ENCODE peak calls at places on chromosomes 12 and 14, in ten cellular contexts. C is NCI-H524; L is foreskin fibroblast; F is activated CD4-positive, alpha-beta T cell treated with anti-CD3 and anti-CD28 coated beads, Interleukin-2, amount 50 U/mL, for 1 hour; E is spleen; R is astrocyte of the hippocampus; U is neural crest cell; H is head of caudate nucleus; B is lung; N is stimulated activated naive CD4-positive, alpha-beta T cell. M is an unnamed sample.

GRCh38 chr12:132622437-132623071 is 4.0 kb downstream of the P2RX2 start:
- DNase-seq in C (no peak), L (peak), F (no peak), E (no peak), R (peak), U (no peak), H (peak), B (no peak), N (no peak), M (no peak)

GRCh38 chr12:2341871-2342270 is 289.1 kb downstream of the CACNA1C start:
- DNase-seq in C (no peak), L (peak), F (no peak), E (no peak), R (peak), U (no peak), H (no peak), B (no peak), N (no peak), M (no peak)

GRCh38 chr12:69789351-69789750 is 35.7 kb upstream of the MYRFL start:
- DNase-seq in C (no peak), L (no peak), F (no peak), E (no peak), R (no peak), U (no peak), H (no peak), B (no peak), N (no peak), M (no peak)

GRCh38 chr12:68638721-68639395 is 28.2 kb downstream of the RAP1B start:
- DNase-seq in C (no peak), L (no peak), F (no peak), E (no peak), R (peak), U (no peak), H (no peak), B (no peak), N (no peak), M (no peak)

GRCh38 chr14:77003960-77004710 is 24.4 kb downstream of the IRF2BPL start:
- DNase-seq in C (no peak), L (peak), F (no peak), E (no peak), R (peak), U (no peak), H (no peak), B (peak), N (no peak), M (no peak)

GRCh38 chr12:114355389-114356088 is 50.4 kb downstream of the TBX5 start:
- DNase-seq in C (no peak), L (peak), F (no peak), E (no peak), R (no peak), U (no peak), H (no peak), B (no peak), N (no peak), M (no peak)

GRCh38 chr12:96500686-96501085 is 11.3 kb downstream of the CFAP54 start:
- DNase-seq in C (peak), L (peak), F (no peak), E (no peak), R (peak), U (no peak), H (no peak), B (no peak), N (no peak), M (no peak)

GRCh38 chr14:68791078-68791983 is 1.5 kb downstream of the ZFP36L1 start:
- DNase-seq in C (peak), L (peak), F (no peak), E (peak), R (peak), U (no peak), H (no peak), B (no peak), N (no peak), M (peak)

GRCh38 chr12:101172316-101172715 is 37.7 kb downstream of the SLC5A8 start:
- DNase-seq in C (peak), L (peak), F (no peak), E (no peak), R (peak), U (no peak), H (no peak), B (no peak), N (no peak), M (no peak)

GRCh38 chr12:92007787-92008186 is 137.9 kb downstream of the BTG1 start:
- DNase-seq in C (no peak), L (no peak), F (no peak), E (no peak), R (no peak), U (no peak), H (no peak), B (no peak), N (no peak), M (no peak)

GRCh38 chr14:69043007-69043444 is 63.9 kb upstream of the ACTN1 start:
- DNase-seq in C (peak), L (peak), F (no peak), E (peak), R (no peak), U (no peak), H (peak), B (peak), N (no peak), M (no peak)

GRCh38 chr12:52029686-52030085 is 21.6 kb upstream of the NR4A1 start:
- DNase-seq in C (peak), L (peak), F (no peak), E (no peak), R (peak), U (no peak), H (no peak), B (no peak), N (no peak), M (no peak)

GRCh38 chr14:60724080-60724618 is at the start of gene SIX4:
- DNase-seq in C (peak), L (peak), F (peak), E (no peak), R (peak), U (peak), H (peak), B (peak), N (no peak), M (no peak)

GRCh38 chr14:21089877-21090193 is 8.6 kb downstream of the ZNF219 start:
- DNase-seq in C (no peak), L (no peak), F (no peak), E (no peak), R (no peak), U (no peak), H (no peak), B (no peak), N (no peak), M (no peak)

GRCh38 chr12:91065377-91065776 is 7.6 kb upstream of the KERA start:
- DNase-seq in C (no peak), L (no peak), F (no peak), E (no peak), R (no peak), U (no peak), H (no peak), B (no peak), N (no peak), M (no peak)

GRCh38 chr14:31037709-31038221 is 11.6 kb upstream of the STRN3 start:
- DNase-seq in C (no peak), L (no peak), F (no peak), E (no peak), R (no peak), U (no peak), H (no peak), B (no peak), N (no peak), M (no peak)

GRCh38 chr12:59383426-59383822 is 212.4 kb upstream of the SLC16A7 start:
- DNase-seq in C (peak), L (peak), F (no peak), E (no peak), R (no peak), U (no peak), H (no peak), B (no peak), N (no peak), M (no peak)

GRCh38 chr14:104553166-104554087 is 26.1 kb upstream of the C14orf180 start:
- DNase-seq in C (no peak), L (no peak), F (no peak), E (peak), R (no peak), U (no peak), H (no peak), B (no peak), N (no peak), M (no peak)

GRCh38 chr14:34692348-34692747 is 22.0 kb downstream of the CFL2 start:
- DNase-seq in C (no peak), L (peak), F (no peak), E (no peak), R (peak), U (no peak), H (no peak), B (no peak), N (no peak), M (no peak)

GRCh38 chr12:56257071-56257470 is 1.1 kb downstream of the ANKRD52 start:
- DNase-seq in C (no peak), L (no peak), F (no peak), E (no peak), R (no peak), U (no peak), H (peak), B (no peak), N (no peak), M (no peak)

GRCh38 chr14:56487761-56488160 is 91.8 kb upstream of the TMEM260 start:
- DNase-seq in C (no peak), L (peak), F (no peak), E (no peak), R (peak), U (no peak), H (no peak), B (no peak), N (no peak), M (no peak)

GRCh38 chr12:21818627-21819026 is 44.1 kb upstream of the KCNJ8 start:
- DNase-seq in C (no peak), L (peak), F (no peak), E (no peak), R (peak), U (no peak), H (no peak), B (no peak), N (no peak), M (no peak)

GRCh38 chr14:100879782-100880181 is 23.7 kb downstream of the RTL1 start:
- DNase-seq in C (no peak), L (no peak), F (no peak), E (peak), R (no peak), U (no peak), H (no peak), B (no peak), N (no peak), M (no peak)

GRCh38 chr12:116339800-116340371 is 62.4 kb upstream of the MED13L start:
- DNase-seq in C (no peak), L (peak), F (no peak), E (no peak), R (no peak), U (no peak), H (no peak), B (no peak), N (no peak), M (no peak)

GRCh38 chr12:43556057-43556456 is 4.1 kb upstream of the ADAMTS20 start:
- DNase-seq in C (no peak), L (no peak), F (no peak), E (no peak), R (no peak), U (no peak), H (no peak), B (no peak), N (no peak), M (no peak)

GRCh38 chr14:56338674-56339073 is 220.5 kb downstream of the PELI2 start:
- DNase-seq in C (peak), L (peak), F (no peak), E (no peak), R (no peak), U (no peak), H (no peak), B (no peak), N (no peak), M (no peak)

GRCh38 chr14:56524971-56525677 is 54.5 kb upstream of the TMEM260 start:
- DNase-seq in C (no peak), L (no peak), F (no peak), E (no peak), R (no peak), U (no peak), H (no peak), B (no peak), N (no peak), M (no peak)

GRCh38 chr14:53900499-53900898 is 56.1 kb downstream of the BMP4 start:
- DNase-seq in C (no peak), L (peak), F (no peak), E (no peak), R (no peak), U (no peak), H (no peak), B (no peak), N (no peak), M (no peak)

GRCh38 chr12:78385541-78385940 is 479.0 kb upstream of the SYT1 start:
- DNase-seq in C (no peak), L (peak), F (no peak), E (no peak), R (peak), U (no peak), H (no peak), B (no peak), N (no peak), M (no peak)

GRCh38 chr12:58896278-58896677 is 24.0 kb downstream of the LRIG3 start:
- DNase-seq in C (no peak), L (no peak), F (no peak), E (no peak), R (no peak), U (no peak), H (no peak), B (no peak), N (no peak), M (no peak)

GRCh38 chr14:105487449-105487985 is 831 bp downstream of the CRIP1 start:
- DNase-seq in C (no peak), L (no peak), F (peak), E (peak), R (no peak), U (no peak), H (no peak), B (no peak), N (peak), M (peak)

GRCh38 chr12:15532364-15532977 is 210.2 kb downstream of the PTPRO start:
- DNase-seq in C (peak), L (peak), F (peak), E (no peak), R (peak), U (no peak), H (peak), B (no peak), N (peak), M (peak)

GRCh38 chr12:124498178-124498869 is 69.1 kb downstream of the NCOR2 start:
- DNase-seq in C (no peak), L (peak), F (no peak), E (no peak), R (peak), U (no peak), H (no peak), B (no peak), N (no peak), M (no peak)

GRCh38 chr14:50082784-50083466 is 33.4 kb downstream of the VCPKMT start:
- DNase-seq in C (no peak), L (no peak), F (peak), E (peak), R (peak), U (no peak), H (no peak), B (no peak), N (peak), M (peak)

GRCh38 chr12:50655374-50655921 is 108.5 kb upstream of the ATF1 start:
- DNase-seq in C (no peak), L (no peak), F (no peak), E (no peak), R (no peak), U (no peak), H (no peak), B (no peak), N (no peak), M (no peak)

M was measured in CD8-positive, alpha-beta T cell.